ENCODE peak calls at places on chromosomes 13 and 19, in five cellular contexts. P, Y, A, B and I are unnamed samples.

GRCh38 chr13:30120133-30120822 is 187.1 kb downstream of the KATNAL1 start:
- DNase-seq in Y (no peak), B (no peak), P (no peak), A (no peak), I (no peak)

GRCh38 chr13:97627566-97627965 is 193.6 kb downstream of the RAP2A start:
- DNase-seq in Y (peak; percentile 98), B (no peak), P (peak; percentile 50), A (peak; percentile 40), I (peak; percentile 93)

GRCh38 chr19:51020988-51021651 is 1.6 kb upstream of the KLK10 start:
- DNase-seq in B (peak; percentile 58), Y (peak; percentile 56), A (peak; percentile 13), P (peak; percentile 40), I (no peak)

GRCh38 chr19:42461700-42462324 is 19.1 kb upstream of the CXCL17 start:
- DNase-seq in P (peak; percentile 52), A (peak; percentile 12), Y (no peak), B (no peak), I (no peak)

GRCh38 chr13:107296804-107297203 is 728.9 kb upstream of the ARGLU1 start:
- DNase-seq in A (no peak), Y (peak; percentile 26), P (no peak), B (no peak), I (no peak)

GRCh38 chr19:10227215-10227971 is 3.7 kb downstream of the S1PR2 start:
- DNase-seq in Y (peak; percentile 71), A (no peak), P (no peak), B (peak; percentile 45), I (no peak)

GRCh38 chr19:950352-951066 is 24.7 kb downstream of the ARID3A start:
- DNase-seq in Y (no peak), B (no peak), P (no peak), A (no peak), I (no peak)

GRCh38 chr13:35964764-35965163 is 166.4 kb downstream of the DCLK1 start:
- DNase-seq in B (no peak), Y (peak; percentile 95), A (no peak), P (peak; percentile 22), I (no peak)

GRCh38 chr19:35534803-35535480 is 1.7 kb downstream of the GAPDHS start:
- DNase-seq in Y (no peak), A (no peak), P (no peak), B (no peak), I (no peak)

GRCh38 chr13:49586717-49587116 is 1.4 kb upstream of the RCBTB1 start:
- DNase-seq in Y (no peak), A (no peak), B (no peak), P (peak; percentile 29), I (no peak)

GRCh38 chr13:97631158-97631557 is 197.2 kb downstream of the RAP2A start:
- DNase-seq in B (peak; percentile 14), P (no peak), Y (no peak), A (no peak), I (peak; percentile 71)

GRCh38 chr13:26498524-26499208 is 58.8 kb upstream of the WASF3 start:
- DNase-seq in A (no peak), Y (peak; percentile 12), P (no peak), B (no peak), I (no peak)

GRCh38 chr19:15643387-15643786 is 2.7 kb downstream of the CYP4F3 start:
- DNase-seq in A (no peak), Y (no peak), P (peak; percentile 72), B (no peak), I (no peak)

GRCh38 chr19:12938536-12939291 is at the start of gene CALR:
- DNase-seq in Y (peak; percentile 43), A (no peak), P (no peak), B (peak; percentile 57), I (peak; percentile 53)

GRCh38 chr19:32345261-32346207 is at the start of gene ZNF507:
- DNase-seq in B (peak; percentile 91), A (peak; percentile 82), P (peak; percentile 59), Y (peak; percentile 74), I (peak; percentile 81)

GRCh38 chr19:51821921-51822716 is 27.2 kb downstream of the FPR3 start:
- DNase-seq in Y (no peak), A (no peak), P (no peak), B (no peak), I (no peak)

GRCh38 chr19:32809754-32810153 is 59.8 kb downstream of the SLC7A9 start:
- DNase-seq in Y (no peak), P (no peak), A (no peak), B (no peak), I (no peak)

GRCh38 chr19:49150106-49150943 is 4.9 kb downstream of the HRC start:
- DNase-seq in Y (peak; percentile 75), B (peak; percentile 96), A (peak; percentile 87), P (peak; percentile 76), I (peak; percentile 93)

GRCh38 chr13:43284162-43284561 is 260.8 kb downstream of the DNAJC15 start:
- DNase-seq in B (no peak), A (no peak), Y (peak; percentile 86), P (no peak), I (no peak)

GRCh38 chr13:83325454-83325853 is 556.8 kb downstream of the SLITRK1 start:
- DNase-seq in Y (peak; percentile 56), P (no peak), A (no peak), B (no peak), I (no peak)

GRCh38 chr13:20815469-20815868 is 41.7 kb upstream of the EEF1AKMT1 start:
- DNase-seq in Y (no peak), P (no peak), B (no peak), A (no peak), I (no peak)

GRCh38 chr19:2375341-2376121 is 15.5 kb downstream of the TMPRSS9 start:
- DNase-seq in A (no peak), Y (no peak), B (no peak), P (no peak), I (no peak)

GRCh38 chr13:34416833-34417425 is 525.1 kb upstream of the NBEA start:
- DNase-seq in Y (peak; percentile 92), B (no peak), P (no peak), A (peak; percentile 74), I (no peak)

GRCh38 chr19:9498183-9498902 is at the start of gene ZNF560:
- DNase-seq in A (no peak), B (no peak), Y (peak; percentile 68), P (no peak), I (peak; percentile 84)

GRCh38 chr13:79483302-79483701 is 2.3 kb downstream of the NDFIP2 start:
- DNase-seq in A (no peak), Y (peak; percentile 75), P (no peak), B (no peak), I (no peak)

GRCh38 chr13:90302113-90302512 is 1045.4 kb upstream of the MIR17HG start:
- DNase-seq in Y (peak; percentile 73), P (no peak), B (no peak), A (no peak), I (no peak)

GRCh38 chr13:63449549-63449948 is 2033.9 kb upstream of the PCDH20 start:
- DNase-seq in A (no peak), Y (no peak), P (no peak), B (no peak), I (no peak)

GRCh38 chr19:35446194-35446593 is 1.9 kb upstream of the FFAR2 start:
- DNase-seq in B (no peak), A (no peak), Y (peak; percentile 11), P (no peak), I (no peak)

GRCh38 chr13:48333976-48334375 is 30.4 kb downstream of the RB1 start:
- DNase-seq in Y (no peak), A (no peak), B (no peak), P (no peak), I (no peak)

GRCh38 chr13:99828114-99828513 is 143.5 kb downstream of the ZIC5 start:
- DNase-seq in Y (no peak), P (no peak), B (no peak), A (no peak), I (no peak)

GRCh38 chr19:24054044-24054935 is 32.7 kb upstream of the ZNF254 start:
- DNase-seq in P (peak; percentile 66), Y (peak; percentile 74), B (no peak), A (no peak), I (no peak)

GRCh38 chr13:101453784-101454201 is 1.3 kb downstream of the ITGBL1 start:
- DNase-seq in P (no peak), A (no peak), B (no peak), Y (no peak), I (no peak)

GRCh38 chr13:42715909-42716308 is 65.5 kb upstream of the FAM216B start:
- DNase-seq in A (no peak), B (no peak), P (no peak), Y (no peak), I (no peak)

GRCh38 chr13:109840201-109840892 is 54.0 kb upstream of the IRS2 start:
- DNase-seq in P (no peak), A (no peak), B (no peak), Y (peak; percentile 15), I (peak; percentile 70)

GRCh38 chr19:2274937-2275535 is 6.9 kb downstream of the PEAK3 start:
- DNase-seq in A (peak; percentile 68), Y (peak; percentile 59), B (peak; percentile 84), P (peak; percentile 73), I (peak; percentile 85)

GRCh38 chr13:32150239-32150638 is 118.7 kb downstream of the FRY start:
- DNase-seq in B (no peak), P (no peak), Y (peak; percentile 64), A (peak; percentile 61), I (no peak)
- H3K9me3 ChIP-seq in B (no peaks in the 10 kb centered on the region), P (no peaks in the 10 kb centered on the region), Y (no peaks in the 10 kb centered on the region), A (no peaks in the 10 kb centered on the region), I (peaks cover 3% of the 10 kb centered on the region)

DNA sequence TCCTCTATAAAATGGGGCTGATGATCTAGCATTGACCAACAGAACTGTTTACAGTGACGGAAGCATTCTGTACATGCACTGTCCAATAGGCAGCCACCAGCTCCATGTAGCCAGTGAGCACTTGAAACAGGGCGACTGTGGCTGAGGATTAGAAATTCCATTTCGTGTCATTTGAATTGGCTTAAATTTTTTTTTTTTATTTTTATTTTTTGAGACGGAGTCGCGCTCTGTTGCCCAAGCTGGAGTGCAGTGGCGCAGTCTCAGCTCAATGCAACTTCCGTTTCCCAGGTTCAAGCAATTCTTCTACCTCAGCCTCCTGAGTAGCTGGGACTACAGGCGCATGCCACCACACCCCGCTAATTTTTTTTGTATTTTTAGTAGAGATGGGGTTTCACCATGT is 3.0 kb downstream of the PRKCG start:
- DNase-seq in B (no peak), P (no peak), A (no peak), Y (no peak), I (no peak)
- H3K27me3 ChIP-seq in B (no peaks in the 10 kb centered on the region), P (no peaks in the 10 kb centered on the region), A (peaks cover 15% of the 10 kb centered on the region), Y (peaks cover 42% of the 10 kb centered on the region), I (peaks cover 26% of the 10 kb centered on the region)

GRCh38 chr19:53647792-53648191 is 16.0 kb downstream of the DPRX start:
- DNase-seq in B (no peak), P (no peak), Y (no peak), A (no peak), I (no peak)
- H3K9me3 ChIP-seq in B (no peaks in the 10 kb centered on the region), P (peaks cover 14% of the 10 kb centered on the region), Y (no peaks in the 10 kb centered on the region), A (peaks cover 12% of the 10 kb centered on the region), I (peaks cover 28% of the 10 kb centered on the region)

DNA sequence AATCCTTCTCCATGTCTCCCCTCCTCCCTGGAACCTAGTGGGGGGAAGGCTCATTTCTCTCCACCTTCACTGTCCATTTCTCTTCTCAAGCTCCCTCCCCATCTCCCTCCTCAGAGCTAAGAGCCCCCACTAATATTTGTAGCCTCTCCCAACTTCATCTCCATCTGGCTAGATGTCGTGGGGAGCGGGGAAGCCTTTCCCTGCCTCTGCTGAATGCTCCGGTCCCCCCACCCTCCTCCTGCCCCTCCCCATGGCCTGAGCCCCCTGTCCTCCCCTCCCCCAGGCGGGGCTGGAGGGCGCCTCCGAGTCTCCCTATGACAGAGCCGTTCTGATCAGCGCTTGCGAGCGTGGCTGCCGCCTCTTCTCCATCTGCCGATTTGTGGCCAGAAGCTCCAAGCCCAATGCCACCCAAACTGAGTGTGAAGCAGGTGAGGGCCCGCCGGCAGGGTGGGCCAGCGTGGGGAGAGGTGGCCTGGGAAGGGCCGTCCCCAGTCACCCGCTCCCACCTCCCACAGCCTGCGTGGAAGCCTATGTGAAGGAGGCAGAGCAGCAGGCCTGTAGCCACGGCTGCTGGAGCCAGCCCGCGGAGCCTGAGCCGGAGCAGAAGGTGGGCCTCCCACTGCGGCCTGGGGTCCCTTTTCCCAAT is 1.0 kb downstream of the TMEM59L start:
- DNase-seq in P (no peak), Y (no peak), B (no peak), A (no peak), I (peak; percentile 64)
- H3K27me3 ChIP-seq in P (no peaks in the 10 kb centered on the region), Y (peaks cover 56% of the 10 kb centered on the region), B (peaks cover 35% of the 10 kb centered on the region), A (peaks cover 26% of the 10 kb centered on the region), I (peaks cover 52% of the 10 kb centered on the region)